ENCODE peak calls at places on chromosomes 12 and 14, in seven cellular contexts. W is endodermal cell, D is colonic mucosa, A is AG04450, H is fibroblast of lung, B is cardiac muscle cell, F is right cardiac atrium. G is an unnamed sample. For H3K27me3, the result is how much of the 10 kb centered on the place peaks cover.

GRCh38 chr14:81521356-81521755 is 12.3 kb downstream of the SEL1L start:
- DNase-seq in W (no peak), D (no peak), A (no peak), H (no peak), B (no peak), F (no peak), G (no peak)

GRCh38 chr12:53844989-53845836 is 93.4 kb upstream of the HOXC13 start:
- DNase-seq in W (no peak), D (no peak), A (no peak), H (peak), B (peak), F (no peak), G (no peak)

GRCh38 chr12:12779529-12779928 is 5.9 kb upstream of the APOLD1 start:
- DNase-seq in W (no peak), D (no peak), A (peak), H (peak), B (no peak), F (no peak), G (no peak)

GRCh38 chr12:64672925-64673409 is 62.7 kb downstream of the RASSF3 start:
- DNase-seq in W (no peak), D (peak), A (no peak), H (peak), B (no peak), F (peak), G (peak)

GRCh38 chr12:132219323-132219722 is 75.1 kb downstream of the NOC4L start:
- DNase-seq in W (no peak), D (no peak), A (no peak), H (no peak), B (no peak), F (peak), G (no peak)

GRCh38 chr12:14930299-14930698 is 8.0 kb downstream of the ERP27 start:
- DNase-seq in W (no peak), D (no peak), A (no peak), H (peak), B (no peak), F (no peak), G (no peak)

GRCh38 chr14:89294060-89294459 is 123.0 kb downstream of the FOXN3 start:
- DNase-seq in W (peak), D (no peak), A (no peak), H (no peak), B (no peak), F (peak), G (no peak)

GRCh38 chr12:46218509-46219095 is 50.2 kb downstream of the SLC38A1 start:
- DNase-seq in W (no peak), D (peak), A (no peak), H (no peak), B (no peak), F (no peak), G (no peak)

GRCh38 chr12:121709478-121709890 is 3.1 kb upstream of the TMEM120B start:
- DNase-seq in W (peak), D (no peak), A (no peak), H (peak), B (no peak), F (peak), G (no peak)

GRCh38 chr12:89075890-89076591 is 276.3 kb downstream of the DUSP6 start:
- DNase-seq in W (no peak), D (no peak), A (no peak), H (peak), B (no peak), F (no peak), G (no peak)

GRCh38 chr14:21098134-21098891 is at the start of gene ZNF219:
- DNase-seq in W (peak), D (peak), A (no peak), H (peak), B (peak), F (peak), G (peak)

GRCh38 chr14:103517626-103518415 is 4.8 kb downstream of the CKB start:
- DNase-seq in W (no peak), D (no peak), A (no peak), H (no peak), B (no peak), F (peak), G (peak)

GRCh38 chr14:22177870-22178269 is 411.2 kb downstream of the DAD1 start:
- DNase-seq in W (no peak), D (no peak), A (no peak), H (peak), B (no peak), F (no peak), G (no peak)

GRCh38 chr12:12557733-12558132 is 4.9 kb downstream of the DUSP16 start:
- DNase-seq in W (no peak), D (no peak), A (no peak), H (no peak), B (no peak), F (no peak), G (no peak)

GRCh38 chr14:33545696-33546095 is 405.2 kb downstream of the EGLN3 start:
- DNase-seq in W (no peak), D (no peak), A (no peak), H (no peak), B (no peak), F (no peak), G (no peak)

GRCh38 chr12:45105996-45106395 is 55.1 kb upstream of the DBX2 start:
- DNase-seq in W (no peak), D (no peak), A (no peak), H (no peak), B (no peak), F (no peak), G (no peak)

GRCh38 chr12:10088955-10089354 is 9.8 kb downstream of the CLEC1A start:
- DNase-seq in W (peak), D (no peak), A (no peak), H (no peak), B (no peak), F (no peak), G (no peak)

GRCh38 chr12:94460594-94460959 is 910 bp upstream of the CEP83 start:
- DNase-seq in W (no peak), D (no peak), A (no peak), H (no peak), B (no peak), F (no peak), G (no peak)

GRCh38 chr14:24259282-24260025 is 3.5 kb downstream of the TGM1 start:
- DNase-seq in W (no peak), D (no peak), A (no peak), H (peak), B (no peak), F (no peak), G (peak)

GRCh38 chr12:109524466-109525278 is 47.2 kb downstream of the UBE3B start:
- DNase-seq in W (no peak), D (no peak), A (no peak), H (no peak), B (no peak), F (no peak), G (no peak)

GRCh38 chr14:89351364-89351957 is 65.6 kb downstream of the FOXN3 start:
- DNase-seq in W (peak), D (peak), A (no peak), H (peak), B (peak), F (peak), G (peak)

DNA sequence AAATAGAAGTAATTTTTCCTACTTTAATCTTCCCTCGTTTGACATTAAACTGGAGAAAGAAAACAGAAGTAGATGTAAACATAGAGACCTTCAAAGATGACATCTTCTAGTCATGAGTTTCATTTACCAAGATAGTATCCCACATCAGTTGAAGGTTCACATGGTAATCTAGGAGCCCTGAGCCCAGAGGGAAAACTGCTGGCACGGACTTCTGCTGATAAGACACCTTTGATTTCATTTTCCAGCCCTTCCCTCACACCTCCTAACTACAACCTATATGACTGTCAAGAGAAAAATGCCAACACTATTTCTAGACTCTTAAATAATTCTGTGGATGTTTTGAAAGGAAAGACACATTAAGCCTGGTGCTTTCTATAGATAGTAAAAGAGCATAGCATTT is 46.0 kb upstream of the CCDC175 start:
- DNase-seq in W (no peak), D (no peak), A (no peak), H (no peak), B (no peak), F (no peak), G (no peak)
- H3K27me3 ChIP-seq in W (under half), D (under half), A (under half), H (under half), B (under half), F (under half), G (under half)

DNA sequence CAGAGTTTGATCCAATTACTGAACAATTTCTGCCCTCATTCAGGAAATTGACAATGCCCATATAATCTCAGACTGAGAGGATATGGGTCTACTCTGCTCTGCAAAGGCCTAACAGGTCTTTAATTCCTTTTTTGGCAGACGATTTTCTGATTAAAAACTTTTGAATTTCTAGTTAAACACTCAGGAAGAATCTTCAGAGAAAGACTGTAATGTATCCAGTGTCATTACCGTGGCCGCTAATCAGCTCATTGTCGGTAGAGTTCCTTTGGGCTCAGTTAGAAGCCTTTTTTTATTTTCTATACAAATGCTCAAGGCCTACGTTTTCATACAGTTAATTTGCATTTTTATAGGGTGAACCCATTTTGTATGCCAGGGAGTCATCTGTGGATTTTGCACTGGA is 549.9 kb downstream of the RPS29 start:
- DNase-seq in W (no peak), D (no peak), A (no peak), H (no peak), B (no peak), F (no peak), G (no peak)
- H3K27me3 ChIP-seq in W (under half), D (under half), A (under half), H (under half), B (under half), F (under half), G (under half)

DNA sequence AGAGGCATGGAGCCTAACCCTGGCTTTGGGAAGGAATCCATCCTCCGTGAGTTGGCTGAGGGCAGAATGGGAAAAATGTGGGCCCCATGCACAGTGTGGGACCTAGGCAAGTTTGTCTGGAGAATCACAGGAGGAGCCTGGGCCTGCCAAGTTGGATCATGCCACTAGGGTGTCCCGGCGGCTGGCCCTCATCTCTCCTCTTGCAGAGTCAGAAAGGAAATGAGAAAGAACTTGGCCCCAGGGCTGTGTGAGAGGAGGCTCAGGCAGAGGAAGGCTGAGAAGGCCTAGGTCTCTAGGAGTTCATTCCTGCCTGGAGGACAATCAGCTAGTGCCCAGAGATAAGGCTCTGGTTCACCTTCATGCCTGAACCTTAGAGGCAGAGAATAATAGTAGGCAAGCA is 2.5 kb upstream of the ESRRB start:
- DNase-seq in W (peak), D (no peak), A (no peak), H (no peak), B (no peak), F (no peak), G (no peak)
- H3K27me3 ChIP-seq in W (half or more), D (under half), A (under half), H (under half), B (half or more), F (under half), G (under half)

GRCh38 chr12:52341066-52341580 is 19.9 kb upstream of the KRT83 start:
- DNase-seq in W (no peak), D (no peak), A (no peak), H (no peak), B (no peak), F (no peak), G (no peak)

GRCh38 chr12:52342781-52343490 is 21.7 kb upstream of the KRT83 start:
- DNase-seq in W (no peak), D (no peak), A (no peak), H (no peak), B (no peak), F (no peak), G (no peak)

GRCh38 chr12:52344111-52344510 is 22.9 kb upstream of the KRT83 start:
- DNase-seq in W (no peak), D (no peak), A (no peak), H (no peak), B (no peak), F (no peak), G (no peak)

GRCh38 chr12:52346596-52346995 is 20.7 kb downstream of the KRT85 start:
- DNase-seq in W (no peak), D (no peak), A (no peak), H (no peak), B (no peak), F (no peak), G (no peak)

DNA sequence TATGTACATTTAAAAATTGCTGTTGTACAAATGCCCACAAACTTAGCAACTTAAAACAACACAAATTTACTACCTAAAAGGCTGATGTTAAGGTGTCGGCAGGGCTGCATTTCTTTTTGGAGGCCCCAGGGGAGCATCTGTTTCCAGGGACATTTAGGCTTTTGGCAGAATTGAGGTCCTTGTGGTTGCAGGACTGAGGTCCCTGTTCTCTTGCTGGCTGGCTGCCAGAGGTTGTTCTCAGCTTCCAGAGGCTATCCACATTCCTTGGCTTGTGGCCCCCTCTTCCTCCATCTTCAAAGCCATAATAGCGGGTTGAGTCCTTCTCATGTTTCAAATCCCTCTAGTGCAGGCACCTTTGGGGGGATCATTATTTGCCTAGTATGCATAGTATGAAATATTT is 22.4 kb upstream of the KRT83 start:
- DNase-seq in W (no peak), D (no peak), A (no peak), H (no peak), B (no peak), F (no peak), G (no peak)
- H3K27me3 ChIP-seq in W (under half), D (under half), A (under half), H (under half), B (under half), F (under half), G (under half)